ENCODE peak calls at places on chromosome 6, in five cellular contexts. J is activated T-cell treated with anti-CD3 and anti-CD28 coated beads, Interleukin-2, amount 50 U/mL, for 4 hours; D is PC-9; Z is endothelial cell of umbilical vein; M is central memory CD4-positive, alpha-beta T cell. X is an unnamed sample.

GRCh38 chr6:6920114-6920983 is 187.4 kb upstream of the RREB1 start:
- DNase-seq in M (no peak), D (no peak), Z (no peak), J (no peak), X (no peak)

GRCh38 chr6:89997456-89998445 is 103.5 kb downstream of the GJA10 start:
- DNase-seq in Z (no peak), D (no peak), M (no peak), J (no peak), X (no peak)

GRCh38 chr6:119676971-119677370 is 327.4 kb upstream of the MAN1A1 start:
- DNase-seq in M (no peak), D (no peak), J (no peak), Z (no peak), X (no peak)

GRCh38 chr6:156379946-156380707 is 397.1 kb upstream of the ARID1B start:
- DNase-seq in D (peak; percentile 56), Z (peak; percentile 69), M (no peak), J (no peak), X (no peak)

GRCh38 chr6:165915022-165915770 is 252.2 kb upstream of the PDE10A start:
- DNase-seq in M (no peak), J (no peak), D (no peak), Z (no peak), X (no peak)

GRCh38 chr6:58113960-58114359 is 796.5 kb downstream of the PRIM2 start:
- DNase-seq in D (no peak), M (no peak), Z (no peak), J (no peak), X (no peak)

GRCh38 chr6:75449625-75450206 is 43.9 kb downstream of the FILIP1 start:
- DNase-seq in D (peak; percentile 54), M (no peak), J (no peak), Z (no peak), X (no peak)

GRCh38 chr6:33769248-33769821 is 19.6 kb downstream of the LEMD2 start:
- DNase-seq in Z (no peak), J (no peak), M (no peak), D (no peak), X (no peak)

GRCh38 chr6:162829013-162829742 is 101.4 kb downstream of the PACRG start:
- DNase-seq in J (no peak), Z (no peak), M (no peak), D (no peak), X (no peak)

GRCh38 chr6:131762984-131763383 is 44.8 kb upstream of the ENPP1 start:
- DNase-seq in M (no peak), J (no peak), D (no peak), Z (no peak), X (no peak)

GRCh38 chr6:94045473-94045872 is 626.1 kb upstream of the EPHA7 start:
- DNase-seq in J (no peak), M (no peak), Z (no peak), D (no peak), X (no peak)

GRCh38 chr6:55925292-55925691 is 49.9 kb upstream of the BMP5 start:
- DNase-seq in M (no peak), J (no peak), D (no peak), Z (peak; percentile 64), X (no peak)

GRCh38 chr6:156449128-156449527 is 328.1 kb upstream of the ARID1B start:
- DNase-seq in Z (no peak), J (no peak), D (no peak), M (no peak), X (no peak)

GRCh38 chr6:32937230-32937633 is 3.6 kb downstream of the HLA-DMB start:
- DNase-seq in M (no peak), J (no peak), D (no peak), Z (no peak), X (no peak)

GRCh38 chr6:46174904-46175303 is 4.1 kb upstream of the ENPP5 start:
- DNase-seq in D (no peak), Z (no peak), J (no peak), M (no peak), X (no peak)

GRCh38 chr6:148524976-148525375 is 182.3 kb downstream of the SASH1 start:
- DNase-seq in M (no peak), D (no peak), Z (peak; percentile 65), J (no peak), X (no peak)

X was measured in activated T-helper 9 cell treated with anti-CD3 and anti-CD28 coated beads, Interleukin-2, amount 50 U/mL, for 16 hours.